ENCODE peak calls at places on chromosome 21, in four cellular contexts. F is stomach; W is CD8-positive, alpha-beta memory T cell; J is GM23248. M is an unnamed sample. For H3K9me3, the result is how much of the 10 kb centered on the place peaks cover.

GRCh38 chr21:45996311-45997204 is 15.0 kb downstream of the COL6A1 start:
- DNase-seq in F (peak), W (no peak), J (peak), M (peak)

GRCh38 chr21:41958886-41959563 is 5.2 kb upstream of the C2CD2 start:
- DNase-seq in F (no peak), W (no peak), J (peak), M (no peak)

GRCh38 chr21:44926364-44927101 is 5.8 kb upstream of the ITGB2 start:
- DNase-seq in F (no peak), W (peak), J (peak), M (peak)

GRCh38 chr21:27528697-27529096 is 561.8 kb upstream of the ADAMTS5 start:
- DNase-seq in F (no peak), W (no peak), J (peak), M (no peak)

GRCh38 chr21:40134731-40135492 is 267.7 kb downstream of the PCP4 start:
- DNase-seq in F (no peak), W (no peak), J (no peak), M (no peak)

GRCh38 chr21:43343095-43343991 is 83.6 kb downstream of the SIK1 start:
- DNase-seq in F (peak), W (no peak), J (no peak), M (no peak)

GRCh38 chr21:46423546-46424061 is 35.1 kb upstream of the DIP2A start:
- DNase-seq in F (no peak), W (no peak), J (no peak), M (no peak)

GRCh38 chr21:27561116-27561515 is 594.2 kb upstream of the ADAMTS5 start:
- DNase-seq in F (no peak), W (no peak), J (no peak), M (no peak)

GRCh38 chr21:46057111-46057709 is 40.7 kb upstream of the COL6A2 start:
- DNase-seq in F (no peak), W (peak), J (no peak), M (no peak)

GRCh38 chr21:16305686-16306085 is 575.9 kb downstream of the USP25 start:
- DNase-seq in F (no peak), W (no peak), J (peak), M (no peak)

GRCh38 chr21:42513151-42513984 is at the start of gene SLC37A1:
- DNase-seq in F (peak), W (peak), J (peak), M (peak)

GRCh38 chr21:46038871-46039397 is 57.4 kb downstream of the COL6A1 start:
- DNase-seq in F (no peak), W (no peak), J (peak), M (no peak)

GRCh38 chr21:40687625-40688024 is 159.3 kb downstream of the DSCAM start:
- DNase-seq in F (no peak), W (no peak), J (no peak), M (no peak)

GRCh38 chr21:41752231-41752681 is 14.6 kb downstream of the RIPK4 start:
- DNase-seq in F (no peak), W (no peak), J (peak), M (no peak)

GRCh38 chr21:42125571-42126544 is 54.7 kb downstream of the UMODL1 start:
- DNase-seq in F (no peak), W (no peak), J (peak), M (no peak)

GRCh38 chr21:16302851-16303282 is 573.1 kb downstream of the USP25 start:
- DNase-seq in F (no peak), W (no peak), J (peak), M (no peak)

GRCh38 chr21:46128106-46128982 is 27.0 kb downstream of the FTCD start:
- DNase-seq in F (no peak), W (no peak), J (peak), M (no peak)

GRCh38 chr21:46199436-46200373 is 15.4 kb upstream of the SPATC1L start:
- DNase-seq in F (no peak), W (no peak), J (no peak), M (no peak)

GRCh38 chr21:25489673-25490072 is 117.6 kb downstream of the MRPL39 start:
- DNase-seq in F (no peak), W (no peak), J (no peak), M (no peak)

GRCh38 chr21:45869121-45870007 is 112.2 kb upstream of the COL6A1 start:
- DNase-seq in F (peak), W (no peak), J (peak), M (no peak)

GRCh38 chr21:45393833-45394638 is 10.9 kb upstream of the COL18A1 start:
- DNase-seq in F (no peak), W (no peak), J (no peak), M (no peak)

GRCh38 chr21:42650033-42650370 is 3.4 kb upstream of the PDE9A start:
- DNase-seq in F (peak), W (no peak), J (no peak), M (no peak)

GRCh38 chr21:29029524-29029923 is 5.1 kb downstream of the USP16 start:
- DNase-seq in F (no peak), W (no peak), J (no peak), M (no peak)

GRCh38 chr21:37370152-37371040 is 3.8 kb downstream of the DYRK1A start:
- DNase-seq in F (no peak), W (no peak), J (peak), M (no peak)

GRCh38 chr21:29264721-29265120 is 34.0 kb upstream of the BACH1 start:
- DNase-seq in F (no peak), W (no peak), J (peak), M (no peak)

GRCh38 chr21:29190920-29191319 is 60.5 kb downstream of the MAP3K7CL start:
- DNase-seq in F (no peak), W (no peak), J (peak), M (no peak)

GRCh38 chr21:42753804-42754203 is 100.4 kb downstream of the PDE9A start:
- DNase-seq in F (no peak), W (no peak), J (no peak), M (no peak)

GRCh38 chr21:36994501-36995189 is 11.9 kb upstream of the RIPPLY3 start:
- DNase-seq in F (no peak), W (peak), J (peak), M (no peak)

GRCh38 chr21:21730524-21730923 is 732.3 kb downstream of the NCAM2 start:
- DNase-seq in F (no peak), W (no peak), J (no peak), M (no peak)

GRCh38 chr21:24716306-24716918 is 890.9 kb downstream of the MRPL39 start:
- DNase-seq in F (no peak), W (no peak), J (no peak), M (no peak)

GRCh38 chr21:33025471-33026298 is at the start of gene OLIG2:
- DNase-seq in F (no peak), W (no peak), J (no peak), M (no peak)

GRCh38 chr21:33028271-33028670 is 2.5 kb downstream of the OLIG2 start:
- DNase-seq in F (no peak), W (no peak), J (no peak), M (no peak)

GRCh38 chr21:33026299-33026858 is 644 bp downstream of the OLIG2 start:
- DNase-seq in F (no peak), W (no peak), J (no peak), M (no peak)

GRCh38 chr21:33027401-33028185 is 1.9 kb downstream of the OLIG2 start:
- DNase-seq in F (no peak), W (no peak), J (no peak), M (no peak)

GRCh38 chr21:33026878-33027400 is 1.2 kb downstream of the OLIG2 start:
- DNase-seq in F (no peak), W (no peak), J (peak), M (no peak)
- H3K9me3 ChIP-seq in F (under half), W (under half), J (under half), M (under half)

DNA sequence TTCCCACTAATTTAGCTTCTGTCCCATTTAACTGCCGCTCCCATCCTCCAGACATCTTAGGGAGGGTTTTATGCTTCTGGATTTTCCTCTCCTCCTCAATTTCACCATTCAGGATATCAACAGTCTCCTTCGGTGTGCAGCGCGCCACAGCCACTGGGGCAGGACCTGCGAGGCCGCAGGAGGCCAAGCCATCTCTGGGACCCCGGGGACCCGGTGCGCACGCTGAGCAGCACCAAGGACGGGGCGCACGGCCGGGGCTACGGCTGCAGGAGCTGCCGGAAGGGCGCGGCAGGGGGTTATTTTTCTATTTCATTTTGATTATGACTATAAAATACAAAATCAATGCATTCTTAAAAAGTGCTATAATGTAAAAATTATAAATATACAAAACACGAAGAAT is 1238.4 kb upstream of the NCAM2 start:
- DNase-seq in F (no peak), W (no peak), J (no peak), M (no peak)
- H3K9me3 ChIP-seq in F (under half), W (under half), J (under half), M (under half)

GRCh38 chr21:34020934-34021553 is 52.3 kb upstream of the MRPS6 start:
- DNase-seq in F (no peak), W (no peak), J (no peak), M (no peak)

GRCh38 chr21:34023691-34024381 is 49.5 kb upstream of the MRPS6 start:
- DNase-seq in F (no peak), W (no peak), J (no peak), M (no peak)

GRCh38 chr21:34021726-34022125 is 51.7 kb upstream of the MRPS6 start:
- DNase-seq in F (no peak), W (no peak), J (no peak), M (no peak)

GRCh38 chr21:34024382-34024693 is 49.0 kb upstream of the MRPS6 start:
- DNase-seq in F (no peak), W (no peak), J (no peak), M (no peak)

DNA sequence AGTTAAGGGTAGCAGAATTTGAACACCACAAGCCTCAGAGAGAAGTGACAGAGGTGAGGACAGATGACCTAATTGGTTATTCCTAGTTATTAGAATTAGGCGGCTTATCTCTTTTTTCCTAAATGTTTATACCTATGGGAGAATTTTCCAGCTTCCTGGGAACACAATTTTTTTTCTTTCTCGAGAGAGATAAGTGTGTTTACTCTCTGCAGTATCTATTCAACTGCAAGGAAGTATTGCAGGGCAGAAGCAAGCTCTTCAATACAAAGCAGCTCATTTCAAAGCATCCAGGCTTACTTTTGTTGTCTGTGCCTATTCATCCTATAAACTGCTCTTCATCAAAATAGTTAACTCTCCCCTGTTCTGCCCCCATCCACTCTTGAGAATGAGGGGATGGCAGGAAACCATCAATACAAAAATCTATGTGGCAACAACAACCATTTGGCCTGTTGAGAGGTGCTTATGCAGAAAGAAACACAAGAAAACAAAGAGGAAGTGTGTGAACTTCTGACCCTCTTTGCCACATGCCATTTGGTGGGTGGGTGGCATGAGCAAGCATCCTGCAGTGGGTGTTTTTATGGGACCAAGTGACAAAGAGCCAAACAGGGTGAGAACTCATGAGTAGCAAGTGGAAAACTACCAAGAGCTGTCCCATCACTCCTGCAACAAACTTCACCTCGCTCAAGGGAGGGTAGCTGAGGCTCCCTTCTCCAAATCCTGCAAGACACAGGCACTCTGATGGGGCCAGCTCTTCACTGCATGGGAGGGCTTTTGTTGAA is 50.6 kb upstream of the MRPS6 start:
- DNase-seq in F (no peak), W (peak), J (peak), M (no peak)
- H3K9me3 ChIP-seq in F (under half), W (under half), J (under half), M (under half)

DNA sequence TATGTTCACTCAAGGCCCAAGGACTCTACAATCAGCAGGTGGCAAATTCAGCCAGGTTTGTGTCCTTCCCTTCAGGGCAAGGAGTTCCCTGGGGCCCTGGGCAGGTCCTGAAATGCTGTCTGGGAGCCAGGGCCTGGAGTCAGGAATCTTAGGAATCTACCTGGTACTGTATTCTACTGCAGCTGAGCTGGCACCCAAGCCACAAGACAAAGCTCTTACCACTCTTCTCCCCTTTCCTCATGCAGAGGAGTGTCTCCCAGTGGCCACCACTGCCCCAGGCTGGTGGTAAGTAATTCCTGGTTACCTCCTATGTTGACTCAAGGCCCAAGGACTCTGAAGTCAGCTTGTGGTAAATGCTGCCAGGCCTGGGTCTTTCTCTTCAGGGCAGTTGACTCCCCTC is 153.4 kb downstream of the NRIP1 start:
- DNase-seq in F (no peak), W (no peak), J (no peak), M (no peak)
- H3K9me3 ChIP-seq in F (under half), W (under half), J (under half), M (under half)

GRCh38 chr21:35860181-35860869 is 200.0 kb downstream of the SETD4 start:
- DNase-seq in F (no peak), W (no peak), J (no peak), M (no peak)

GRCh38 chr21:35861656-35862055 is 198.7 kb downstream of the SETD4 start:
- DNase-seq in F (no peak), W (no peak), J (peak), M (no peak)

GRCh38 chr21:35862969-35863368 is 197.4 kb downstream of the SETD4 start:
- DNase-seq in F (no peak), W (no peak), J (no peak), M (no peak)

GRCh38 chr21:35857082-35857481 is 203.2 kb downstream of the SETD4 start:
- DNase-seq in F (no peak), W (no peak), J (no peak), M (no peak)

GRCh38 chr21:35859677-35860076 is 200.6 kb downstream of the SETD4 start:
- DNase-seq in F (no peak), W (no peak), J (no peak), M (no peak)
- H3K9me3 ChIP-seq in F (under half), W (under half), J (under half), M (under half)

GRCh38 chr21:38806153-38806941 is 618 bp downstream of the ETS2 start:
- DNase-seq in F (no peak), W (peak), J (peak), M (peak)
- H3K9me3 ChIP-seq in F (under half), W (under half), J (under half), M (under half)

M was measured in T-helper 17 cell.